ENCODE peak calls at places on chromosomes 11 and 22, in ten cellular contexts. A is trophoblast cell; W is tibial nerve; J is mammary epithelial cell; P is aorta; V is CD4-positive, CD25-positive, alpha-beta regulatory T cell; U is heart left ventricle; Z is PC-9; C is mesendoderm; F is CD8-positive, alpha-beta memory T cell. Q is an unnamed sample.
A peak's percentile ranks its signal among the peaks of the same experiment; 100 is the strongest.

GRCh38 chr22:24410110-24410856 is 17.1 kb upstream of the ADORA2A start:
- DNase-seq in Z (no peak), W (no peak), A (no peak), V (peak; percentile 22), U (no peak), C (no peak), F (no peak), P (no peak), J (no peak), Q (no peak)

GRCh38 chr11:95363710-95364109 is 132.7 kb upstream of the SESN3 start:
- DNase-seq in C (peak; percentile 51), U (no peak), A (no peak), V (no peak), Z (no peak), W (no peak), J (no peak), F (no peak), P (no peak), Q (no peak)

GRCh38 chr11:64268687-64269379 is 15.6 kb downstream of the BAD start:
- DNase-seq in V (peak; percentile 58), U (peak; percentile 70), W (peak; percentile 44), J (peak; percentile 62), F (peak; percentile 23), P (peak; percentile 88), A (peak; percentile 83), C (peak; percentile 95), Z (peak; percentile 78), Q (peak; percentile 69)

GRCh38 chr11:60947666-60948065 is 4.3 kb downstream of the SLC15A3 start:
- DNase-seq in J (no peak), P (peak; percentile 44), F (no peak), C (no peak), U (no peak), V (no peak), Z (no peak), A (no peak), W (no peak), Q (no peak)

GRCh38 chr11:70323811-70324210 is 53.3 kb downstream of the PPFIA1 start:
- DNase-seq in Z (no peak), V (no peak), W (no peak), J (peak; percentile 13), U (no peak), F (no peak), A (peak; percentile 28), C (no peak), P (no peak), Q (peak; percentile 13)

GRCh38 chr22:45007247-45007945 is 2.4 kb downstream of the PHF21B start:
- DNase-seq in Z (no peak), F (no peak), W (no peak), J (peak; percentile 19), C (peak; percentile 94), V (no peak), A (peak; percentile 8), P (no peak), U (peak; percentile 38), Q (no peak)

GRCh38 chr11:110373061-110373702 is 56.6 kb upstream of the FDX1 start:
- DNase-seq in C (no peak), V (peak; percentile 47), P (no peak), Z (no peak), W (no peak), F (no peak), J (peak; percentile 28), A (peak; percentile 88), U (no peak), Q (peak; percentile 57)

GRCh38 chr22:18103527-18104269 is 6.9 kb upstream of the TUBA8 start:
- DNase-seq in Z (no peak), U (no peak), J (no peak), W (no peak), A (no peak), C (no peak), P (peak; percentile 47), V (no peak), F (no peak), Q (no peak)

GRCh38 chr22:42811510-42811909 is 45.6 kb downstream of the ARFGAP3 start:
- DNase-seq in V (no peak), P (no peak), J (no peak), Z (no peak), U (no peak), C (no peak), A (no peak), F (no peak), W (no peak), Q (no peak)
- H3K4me1 ChIP-seq in V (no peaks in the 10 kb centered on the region), P (no peaks in the 10 kb centered on the region), J (peaks cover 6% of the 10 kb centered on the region), Z (no peaks in the 10 kb centered on the region), U (peaks cover 12% of the 10 kb centered on the region), C (no peaks in the 10 kb centered on the region), A (no peaks in the 10 kb centered on the region), F (no peaks in the 10 kb centered on the region), W (no peaks in the 10 kb centered on the region), Q (no peaks in the 10 kb centered on the region)

GRCh38 chr11:125412509-125412908 is 83.6 kb downstream of the FEZ1 start:
- DNase-seq in V (no peak), W (no peak), C (no peak), J (peak; percentile 36), P (peak; percentile 24), A (no peak), U (no peak), Z (no peak), F (no peak), Q (peak; percentile 57)
- H3K27ac ChIP-seq in V (no peak overlapping the region), W (no peak overlapping the region), C (no peak overlapping the region), J (no peak overlapping the region), P (no peak overlapping the region), A (no peak overlapping the region), U (no peak overlapping the region), Z (no peak overlapping the region), F (no peak overlapping the region), Q (no peak overlapping the region)

GRCh38 chr11:44609028-44609782 is 43.7 kb downstream of the CD82 start:
- DNase-seq in W (no peak), P (no peak), Z (no peak), V (peak; percentile 71), C (no peak), A (no peak), J (no peak), F (peak; percentile 20), U (no peak), Q (no peak)

GRCh38 chr11:44608654-44609027 is 43.2 kb downstream of the CD82 start:
- DNase-seq in C (no peak), V (no peak), F (no peak), A (no peak), J (no peak), P (no peak), Z (no peak), U (no peak), W (no peak), Q (no peak)

GRCh38 chr11:44611088-44611487 is 45.6 kb downstream of the CD82 start:
- DNase-seq in U (no peak), W (no peak), C (peak; percentile 26), V (no peak), Z (no peak), A (peak; percentile 80), P (no peak), F (no peak), J (no peak), Q (no peak)

GRCh38 chr11:44610556-44610955 is 45.1 kb downstream of the CD82 start:
- DNase-seq in J (no peak), V (no peak), C (no peak), A (peak; percentile 79), W (no peak), F (no peak), U (no peak), P (no peak), Z (no peak), Q (no peak)

GRCh38 chr11:44609783-44610155 is 44.3 kb downstream of the CD82 start:
- DNase-seq in C (no peak), J (no peak), A (no peak), W (no peak), F (no peak), P (no peak), U (no peak), Z (no peak), V (no peak), Q (no peak)
- H3K4me1 ChIP-seq in C (no peaks in the 10 kb centered on the region), J (no peaks in the 10 kb centered on the region), A (no peaks in the 10 kb centered on the region), W (no peaks in the 10 kb centered on the region), F (peaks cover 65% of the 10 kb centered on the region), P (no peaks in the 10 kb centered on the region), U (peaks cover 35% of the 10 kb centered on the region), Z (no peaks in the 10 kb centered on the region), V (peaks cover 56% of the 10 kb centered on the region), Q (no peaks in the 10 kb centered on the region)

DNA sequence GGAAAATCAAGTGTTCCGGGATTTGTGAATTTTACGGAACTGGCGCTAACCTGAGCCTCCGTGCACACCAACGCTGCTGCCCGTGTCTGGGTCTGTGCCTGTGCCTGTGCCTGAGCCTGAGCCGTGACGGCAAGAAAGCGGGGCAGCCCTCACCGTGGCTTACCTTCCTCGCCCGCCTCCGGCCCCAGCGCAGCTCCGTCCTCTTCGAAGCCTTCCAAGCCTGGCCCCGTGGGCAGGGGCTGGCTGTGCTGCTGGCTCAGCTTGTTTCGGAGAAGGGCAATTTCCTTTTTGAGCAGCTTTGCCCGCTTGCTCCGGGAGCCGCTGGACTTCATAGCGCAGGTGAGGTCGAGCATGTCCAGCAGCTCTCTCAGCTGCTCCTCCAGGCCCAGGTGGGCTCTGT is 33.8 kb downstream of the BRD1 start:
- DNase-seq in A (no peak), F (no peak), P (no peak), U (no peak), Z (no peak), V (no peak), C (no peak), J (no peak), W (no peak), Q (no peak)
- H3K27ac ChIP-seq in A (no peak overlapping the region), F (no peak overlapping the region), P (peak overlapping the region; percentile 32), U (no peak overlapping the region), Z (no peak overlapping the region), V (no peak overlapping the region), C (no peak overlapping the region), J (no peak overlapping the region), W (no peak overlapping the region), Q (no peak overlapping the region)

GRCh38 chr11:114142646-114143045 is 83.1 kb downstream of the ZBTB16 start:
- DNase-seq in U (no peak), P (no peak), W (no peak), Z (no peak), J (no peak), F (no peak), A (no peak), V (no peak), C (no peak), Q (no peak)

GRCh38 chr11:114138411-114138810 is 78.9 kb downstream of the ZBTB16 start:
- DNase-seq in J (no peak), W (no peak), V (no peak), C (no peak), P (no peak), U (no peak), Z (no peak), A (no peak), F (no peak), Q (no peak)

GRCh38 chr11:114137838-114138237 is 78.3 kb downstream of the ZBTB16 start:
- DNase-seq in P (no peak), C (no peak), V (no peak), W (no peak), F (no peak), A (no peak), Z (no peak), U (no peak), J (no peak), Q (no peak)

GRCh38 chr11:114141863-114142590 is 82.5 kb downstream of the ZBTB16 start:
- DNase-seq in V (no peak), F (no peak), W (no peak), A (peak; percentile 13), C (peak; percentile 64), J (no peak), Z (no peak), P (no peak), U (no peak), Q (no peak)

GRCh38 chr11:114140826-114141225 is 81.3 kb downstream of the ZBTB16 start:
- DNase-seq in U (no peak), Z (no peak), A (no peak), P (no peak), V (no peak), J (no peak), F (no peak), C (no peak), W (no peak), Q (no peak)
- H3K4me1 ChIP-seq in U (peaks cover 93% of the 10 kb centered on the region), Z (no peaks in the 10 kb centered on the region), A (peaks cover 10% of the 10 kb centered on the region), P (peaks cover 16% of the 10 kb centered on the region), V (peaks cover 9% of the 10 kb centered on the region), J (peaks cover 6% of the 10 kb centered on the region), F (peaks cover 18% of the 10 kb centered on the region), C (no peaks in the 10 kb centered on the region), W (no peaks in the 10 kb centered on the region), Q (no peaks in the 10 kb centered on the region)